ENCODE peak calls at places on chromosome 13, in five cellular contexts. H is pancreas, P is thoracic aorta, S is left ventricle myocardium inferior, F is esophagus squamous epithelium. M is an unnamed sample.

GRCh38 chr13:113756441-113757097 is 2.5 kb upstream of the TMEM255B start:
- DNase-seq in H (peak; percentile 40), F (no peak), P (no peak), S (no peak), M (no peak)

GRCh38 chr13:66405908-66406802 is 824.0 kb downstream of the PCDH9 start:
- DNase-seq in P (no peak), F (no peak), H (no peak), S (no peak), M (no peak)

GRCh38 chr13:91381371-91381770 is 17.1 kb upstream of the GPC5 start:
- DNase-seq in P (no peak), F (no peak), H (no peak), S (no peak), M (no peak)

GRCh38 chr13:30038884-30039283 is 188.5 kb upstream of the UBL3 start:
- DNase-seq in P (no peak), S (no peak), H (no peak), F (no peak), M (no peak)

GRCh38 chr13:43087960-43088580 is 64.7 kb downstream of the DNAJC15 start:
- DNase-seq in P (no peak), F (no peak), H (no peak), S (no peak), M (no peak)

GRCh38 chr13:44884076-44884729 is 105.1 kb downstream of the NUFIP1 start:
- DNase-seq in H (no peak), P (no peak), S (no peak), F (no peak), M (no peak)

GRCh38 chr13:47409778-47410177 is 512.9 kb upstream of the HTR2A start:
- DNase-seq in P (no peak), F (no peak), H (no peak), S (no peak), M (no peak)

GRCh38 chr13:91126806-91127205 is 220.7 kb upstream of the MIR17HG start:
- DNase-seq in S (no peak), H (no peak), F (no peak), P (no peak), M (no peak)

GRCh38 chr13:34941835-34942731 is at the start of gene NBEA:
- DNase-seq in H (peak; percentile 97), S (peak; percentile 77), P (peak; percentile 3), F (peak; percentile 12), M (peak; percentile 64)

GRCh38 chr13:19605161-19605955 is 28.1 kb upstream of the MPHOSPH8 start:
- DNase-seq in F (no peak), H (no peak), S (no peak), P (no peak), M (peak; percentile 11)

GRCh38 chr13:33278923-33279322 is 6.6 kb downstream of the STARD13 start:
- DNase-seq in P (no peak), F (no peak), H (no peak), S (no peak), M (no peak)

GRCh38 chr13:33279898-33280549 is 5.5 kb downstream of the STARD13 start:
- DNase-seq in P (no peak), F (no peak), H (no peak), S (no peak), M (no peak)

GRCh38 chr13:33277946-33278345 is 7.6 kb downstream of the STARD13 start:
- DNase-seq in F (no peak), P (no peak), H (no peak), S (no peak), M (no peak)

GRCh38 chr13:33280923-33281322 is 4.6 kb downstream of the STARD13 start:
- DNase-seq in S (no peak), H (no peak), F (no peak), P (no peak), M (no peak)

GRCh38 chr13:33279414-33279813 is 6.1 kb downstream of the STARD13 start:
- DNase-seq in F (no peak), P (no peak), H (no peak), S (no peak), M (no peak)
- H3K4me1 ChIP-seq in F (peaks cover 10% of the 10 kb centered on the region), P (peaks cover 51% of the 10 kb centered on the region), H (peaks cover 24% of the 10 kb centered on the region), S (peaks cover 99% of the 10 kb centered on the region), M (peaks cover 85% of the 10 kb centered on the region)

GRCh38 chr13:28583661-28584091 is 75.3 kb upstream of the POMP start:
- DNase-seq in S (no peak), F (no peak), P (no peak), H (no peak), M (no peak)
- H3K4me3 ChIP-seq in S (no peak overlapping the region), F (no peak overlapping the region), P (no peak overlapping the region), H (no peak overlapping the region), M (no peak overlapping the region)

GRCh38 chr13:79662882-79663281 is 181.9 kb downstream of the NDFIP2 start:
- DNase-seq in H (no peak), P (no peak), F (no peak), S (peak; percentile 30), M (no peak)
- TF ChIP-seq CTCF in H (no peak), P (no peak), F (no peak), S (no peak), M (no peak)

DNA sequence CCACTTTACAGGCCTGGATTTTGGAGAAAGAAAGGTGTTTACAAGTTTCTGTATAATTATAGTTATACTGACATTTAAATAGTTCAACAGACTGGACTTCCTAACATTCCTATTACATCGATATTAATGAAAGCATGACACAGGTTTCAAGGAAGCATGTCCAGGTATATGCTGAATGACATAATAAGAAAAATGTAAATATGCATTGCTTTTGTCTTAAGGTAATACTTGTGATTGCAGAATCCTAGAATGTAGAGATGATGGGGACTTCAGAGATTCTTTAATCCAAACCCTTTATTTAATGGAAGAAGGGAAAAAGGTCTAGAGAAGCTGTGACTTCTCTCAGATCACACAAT is 5.0 kb downstream of the STARD13 start:
- DNase-seq in H (no peak), S (no peak), P (no peak), F (no peak), M (no peak)
- H3K4me1 ChIP-seq in H (peaks cover 24% of the 10 kb centered on the region), S (peaks cover 98% of the 10 kb centered on the region), P (peaks cover 54% of the 10 kb centered on the region), F (peaks cover 13% of the 10 kb centered on the region), M (no peaks in the 10 kb centered on the region)

GRCh38 chr13:98977568-98978270 is at the start of gene DOCK9:
- DNase-seq in H (peak; percentile 63), S (peak; percentile 77), P (no peak), F (no peak), M (peak; percentile 80)

GRCh38 chr13:98979012-98979411 is 1.1 kb upstream of the DOCK9 start:
- DNase-seq in S (no peak), H (no peak), F (no peak), P (no peak), M (no peak)

GRCh38 chr13:98976941-98977340 is 923 bp downstream of the DOCK9 start:
- DNase-seq in S (no peak), P (no peak), F (no peak), H (no peak), M (no peak)

GRCh38 chr13:98976338-98976737 is 1.5 kb downstream of the DOCK9 start:
- DNase-seq in H (no peak), S (no peak), F (no peak), P (no peak), M (no peak)

GRCh38 chr13:98978280-98978679 is 416 bp upstream of the DOCK9 start:
- DNase-seq in F (no peak), H (no peak), P (no peak), S (no peak), M (no peak)
- H3K4me3 ChIP-seq in F (no peak overlapping the region), H (peak overlapping the region; percentile 7), P (peak overlapping the region; percentile 71), S (peak overlapping the region; percentile 70), M (peak overlapping the region; percentile 53)

DNA sequence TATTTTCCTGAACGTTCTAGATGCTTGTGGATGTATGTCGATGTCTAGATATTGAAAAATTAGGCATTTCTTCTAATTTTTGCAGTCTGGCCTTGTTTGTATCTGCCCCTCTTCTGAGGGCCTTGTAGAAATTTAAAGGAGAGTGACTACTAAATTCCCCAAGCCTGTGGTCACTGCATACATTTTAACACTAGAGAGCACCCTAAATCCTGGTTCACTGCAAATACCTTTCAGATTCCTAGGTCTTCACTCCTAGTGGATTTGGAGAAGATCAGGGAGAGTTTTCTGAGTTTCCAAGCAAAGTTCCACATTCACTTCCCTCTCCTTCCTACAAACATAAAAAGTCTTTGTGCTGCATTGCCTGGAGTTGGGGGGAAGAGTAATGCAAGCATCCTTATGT is 1272.5 kb downstream of the OLFM4 start:
- DNase-seq in P (no peak), F (no peak), S (no peak), H (no peak), M (no peak)
- TF ChIP-seq CTCF in P (no peak), F (no peak), S (no peak), H (no peak), M (no peak)

GRCh38 chr13:27039171-27039701 is 132.4 kb downstream of the USP12 start:
- DNase-seq in H (no peak), P (no peak), S (no peak), F (no peak), M (no peak)
- H3K4me1 ChIP-seq in H (no peaks in the 10 kb centered on the region), P (peaks cover 4% of the 10 kb centered on the region), S (peaks cover 32% of the 10 kb centered on the region), F (peaks cover 3% of the 10 kb centered on the region), M (no peaks in the 10 kb centered on the region)